ENCODE peak calls at places on chromosomes 7 and 10, in five cellular contexts. J, B, A, F and V are unnamed samples.

GRCh38 chr7:26306770-26307169 is 15.1 kb downstream of the SNX10 start:
- DNase-seq in J (no peak), B (no peak), A (no peak), F (no peak), V (no peak)

GRCh38 chr10:111113238-111113960 is 36.6 kb downstream of the ADRA2A start:
- DNase-seq in J (no peak), B (no peak), A (no peak), F (no peak), V (peak; percentile 54)

GRCh38 chr10:80487422-80487785 is 33.3 kb downstream of the TSPAN14 start:
- DNase-seq in J (no peak), B (no peak), A (no peak), F (no peak), V (no peak)

GRCh38 chr10:11835061-11835460 is 11.9 kb downstream of the PROSER2 start:
- DNase-seq in J (no peak), B (no peak), A (no peak), F (no peak), V (no peak)

GRCh38 chr7:120412139-120412538 is 139.2 kb downstream of the KCND2 start:
- DNase-seq in J (no peak), B (no peak), A (no peak), F (no peak), V (no peak)

GRCh38 chr7:2515424-2516193 is 4.0 kb upstream of the LFNG start:
- DNase-seq in J (no peak), B (no peak), A (no peak), F (no peak), V (no peak)

GRCh38 chr10:1546431-1547110 is 190.8 kb downstream of the ADARB2 start:
- DNase-seq in J (no peak), B (no peak), A (no peak), F (peak; percentile 18), V (no peak)

GRCh38 chr7:1697499-1698125 is 27.5 kb downstream of the ELFN1 start:
- DNase-seq in J (peak; percentile 29), B (peak; percentile 17), A (no peak), F (no peak), V (peak; percentile 57)

GRCh38 chr10:127368101-127368500 is 171.7 kb upstream of the INSYN2A start:
- DNase-seq in J (no peak), B (no peak), A (no peak), F (no peak), V (no peak)

GRCh38 chr7:151884276-151885201 is 7.6 kb upstream of the PRKAG2 start:
- DNase-seq in J (no peak), B (no peak), A (no peak), F (no peak), V (no peak)

GRCh38 chr10:106571216-106571954 is 593.1 kb downstream of the SORCS1 start:
- DNase-seq in J (no peak), B (peak; percentile 64), A (no peak), F (peak; percentile 75), V (no peak)

GRCh38 chr7:128115821-128116723 is 84.8 kb upstream of the LRRC4 start:
- DNase-seq in J (peak; percentile 37), B (no peak), A (no peak), F (no peak), V (peak; percentile 24)

GRCh38 chr7:31372538-31372937 is 32.0 kb upstream of the NEUROD6 start:
- DNase-seq in J (no peak), B (no peak), A (no peak), F (no peak), V (no peak)

GRCh38 chr10:132522521-132523411 is 14.8 kb upstream of the INPP5A start:
- DNase-seq in J (peak; percentile 36), B (no peak), A (peak; percentile 2), F (no peak), V (peak; percentile 66)

GRCh38 chr7:16961650-16962049 is 79.9 kb upstream of the AGR3 start:
- DNase-seq in J (no peak), B (no peak), A (no peak), F (no peak), V (no peak)

GRCh38 chr10:30436200-30436599 is 2.2 kb downstream of the MAP3K8 start:
- DNase-seq in J (no peak), B (peak; percentile 65), A (peak; percentile 26), F (peak; percentile 19), V (no peak)

GRCh38 chr7:125661677-125662076 is 732.1 kb upstream of the POT1 start:
- DNase-seq in J (no peak), B (no peak), A (no peak), F (no peak), V (no peak)

GRCh38 chr7:81211617-81212016 is 292.8 kb upstream of the SEMA3C start:
- DNase-seq in J (no peak), B (peak; percentile 37), A (no peak), F (no peak), V (no peak)

GRCh38 chr7:7799138-7799537 is 80.7 kb upstream of the RPA3 start:
- DNase-seq in J (no peak), B (no peak), A (no peak), F (no peak), V (no peak)

GRCh38 chr7:91974066-91974465 is 33.4 kb downstream of the AKAP9 start:
- DNase-seq in J (no peak), B (no peak), A (no peak), F (no peak), V (no peak)

GRCh38 chr10:121596668-121597503 is 1.4 kb downstream of the FGFR2 start:
- DNase-seq in J (peak; percentile 60), B (no peak), A (peak; percentile 16), F (peak; percentile 75), V (no peak)

GRCh38 chr7:24462984-24463383 is 110.3 kb upstream of the PALS2 start:
- DNase-seq in J (no peak), B (no peak), A (no peak), F (no peak), V (no peak)

GRCh38 chr10:25899304-25899703 is 34.7 kb upstream of the MYO3A start:
- DNase-seq in J (no peak), B (no peak), A (no peak), F (no peak), V (no peak)

GRCh38 chr10:59872892-59873463 is 33.4 kb downstream of the CCDC6 start:
- DNase-seq in J (no peak), B (peak; percentile 92), A (peak; percentile 41), F (no peak), V (no peak)

GRCh38 chr7:67364441-67365017 is 367.9 kb downstream of the TYW1 start:
- DNase-seq in J (no peak), B (no peak), A (no peak), F (no peak), V (no peak)

GRCh38 chr7:5661941-5662340 is 119.5 kb downstream of the RNF216 start:
- DNase-seq in J (no peak), B (no peak), A (peak; percentile 24), F (peak; percentile 64), V (no peak)

GRCh38 chr10:24706479-24707118 is 17.1 kb downstream of the ARHGAP21 start:
- DNase-seq in J (no peak), B (peak; percentile 94), A (peak; percentile 22), F (peak; percentile 48), V (no peak)

GRCh38 chr10:63348210-63348850 is 117.4 kb downstream of the JMJD1C start:
- DNase-seq in J (no peak), B (no peak), A (no peak), F (no peak), V (no peak)

GRCh38 chr10:98980353-98980752 is 255.3 kb downstream of the HPSE2 start:
- DNase-seq in J (no peak), B (no peak), A (no peak), F (no peak), V (no peak)